ENCODE peak calls at places on chromosomes 7 and 10, in eight cellular contexts. M is small intestine; Z is right cardiac atrium; L is GM12865; Q is cardiac muscle cell; H is CD4-positive, CD25-positive, alpha-beta regulatory T cell; I is testis; B is bronchial epithelial cell. C is an unnamed sample.

GRCh38 chr7:108099650-108100049 is 30.5 kb downstream of the LAMB4 start:
- DNase-seq in M (no peak), Z (no peak), L (no peak), Q (no peak), H (no peak), I (no peak), B (no peak), C (no peak)

GRCh38 chr7:70241776-70242175 is 643.5 kb downstream of the AUTS2 start:
- DNase-seq in M (no peak), Z (no peak), L (no peak), Q (no peak), H (no peak), I (no peak), B (no peak), C (no peak)

GRCh38 chr7:90180011-90180585 is 25.8 kb downstream of the STEAP1 start:
- DNase-seq in M (no peak), Z (no peak), L (peak), Q (peak), H (no peak), I (no peak), B (peak), C (no peak)

GRCh38 chr10:44437837-44438752 is 53.2 kb upstream of the CXCL12 start:
- DNase-seq in M (no peak), Z (no peak), L (no peak), Q (no peak), H (no peak), I (peak), B (no peak), C (no peak)

GRCh38 chr10:132036153-132036886 is 29.4 kb upstream of the JAKMIP3 start:
- DNase-seq in M (no peak), Z (peak), L (no peak), Q (peak), H (no peak), I (peak), B (no peak), C (no peak)

GRCh38 chr7:141695803-141696289 is 6.1 kb downstream of the DENND11 start:
- DNase-seq in M (peak), Z (no peak), L (no peak), Q (no peak), H (no peak), I (no peak), B (peak), C (no peak)

GRCh38 chr7:28705350-28705749 is 252.8 kb downstream of the TRIL start:
- DNase-seq in M (no peak), Z (no peak), L (peak), Q (no peak), H (no peak), I (no peak), B (no peak), C (no peak)

GRCh38 chr10:111446966-111447365 is 370.1 kb downstream of the ADRA2A start:
- DNase-seq in M (no peak), Z (no peak), L (no peak), Q (no peak), H (no peak), I (no peak), B (no peak), C (no peak)

GRCh38 chr7:51366930-51367613 is 50.5 kb upstream of the COBL start:
- DNase-seq in M (peak), Z (no peak), L (peak), Q (peak), H (no peak), I (peak), B (peak), C (no peak)

GRCh38 chr7:45625714-45626440 is 51.7 kb downstream of the ADCY1 start:
- DNase-seq in M (no peak), Z (no peak), L (no peak), Q (no peak), H (no peak), I (no peak), B (no peak), C (no peak)

GRCh38 chr10:117553815-117554172 is 11.2 kb downstream of the EMX2 start:
- DNase-seq in M (no peak), Z (no peak), L (no peak), Q (no peak), H (no peak), I (no peak), B (no peak), C (no peak)

GRCh38 chr10:69413221-69413865 is 3.4 kb downstream of the TACR2 start:
- DNase-seq in M (no peak), Z (peak), L (peak), Q (peak), H (no peak), I (peak), B (peak), C (no peak)

GRCh38 chr10:58989486-58990039 is 186.9 kb upstream of the PHYHIPL start:
- DNase-seq in M (no peak), Z (no peak), L (no peak), Q (no peak), H (no peak), I (no peak), B (no peak), C (no peak)

GRCh38 chr10:129971381-129972144 is 7.5 kb upstream of the EBF3 start:
- DNase-seq in M (peak), Z (peak), L (peak), Q (peak), H (no peak), I (no peak), B (no peak), C (no peak)
- H3K4me3 ChIP-seq in M (peak), Z (peak), L (no peak), Q (peak), H (no peak), I (peak), B (no peak), C (no peak)

DNA sequence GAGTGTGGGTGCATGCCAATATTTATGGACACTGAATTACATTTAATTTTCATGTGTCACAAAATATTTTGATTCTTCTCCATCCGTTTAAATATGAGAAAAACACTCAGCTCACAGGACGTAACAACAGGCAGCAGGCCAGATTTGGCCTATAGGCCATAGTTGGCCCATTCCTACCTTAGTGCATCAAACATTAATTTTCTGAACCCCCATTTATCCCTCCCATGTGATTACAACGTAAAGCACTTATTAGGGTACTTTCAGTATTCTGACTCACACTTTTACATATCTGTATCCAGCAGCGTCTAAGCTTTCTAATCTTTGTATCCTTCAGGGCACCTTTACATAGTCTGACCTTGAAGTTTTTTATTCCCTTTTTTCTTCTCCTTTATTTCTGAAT is 4.0 kb downstream of the IDI1 start:
- DNase-seq in M (no peak), Z (no peak), L (no peak), Q (no peak), H (no peak), I (no peak), B (no peak), C (no peak)
- H3K4me3 ChIP-seq in M (no peak), Z (no peak), L (peak), Q (no peak), H (peak), I (no peak), B (no peak), C (no peak)

GRCh38 chr7:638256-639011 is 88.1 kb upstream of the DNAAF5 start:
- DNase-seq in M (no peak), Z (no peak), L (no peak), Q (no peak), H (no peak), I (no peak), B (no peak), C (no peak)

GRCh38 chr7:633381-634018 is 93.0 kb upstream of the DNAAF5 start:
- DNase-seq in M (no peak), Z (no peak), L (no peak), Q (no peak), H (no peak), I (no peak), B (no peak), C (no peak)

GRCh38 chr7:637826-638225 is 88.7 kb upstream of the DNAAF5 start:
- DNase-seq in M (no peak), Z (no peak), L (no peak), Q (no peak), H (no peak), I (no peak), B (no peak), C (no peak)

GRCh38 chr7:635227-635626 is 91.3 kb upstream of the DNAAF5 start:
- DNase-seq in M (no peak), Z (no peak), L (no peak), Q (no peak), H (no peak), I (no peak), B (no peak), C (no peak)

GRCh38 chr7:636396-636795 is 90.1 kb upstream of the DNAAF5 start:
- DNase-seq in M (no peak), Z (no peak), L (no peak), Q (peak), H (peak), I (peak), B (no peak), C (no peak)
- H3K4me3 ChIP-seq in M (no peak), Z (no peak), L (no peak), Q (no peak), H (no peak), I (peak), B (no peak), C (no peak)

DNA sequence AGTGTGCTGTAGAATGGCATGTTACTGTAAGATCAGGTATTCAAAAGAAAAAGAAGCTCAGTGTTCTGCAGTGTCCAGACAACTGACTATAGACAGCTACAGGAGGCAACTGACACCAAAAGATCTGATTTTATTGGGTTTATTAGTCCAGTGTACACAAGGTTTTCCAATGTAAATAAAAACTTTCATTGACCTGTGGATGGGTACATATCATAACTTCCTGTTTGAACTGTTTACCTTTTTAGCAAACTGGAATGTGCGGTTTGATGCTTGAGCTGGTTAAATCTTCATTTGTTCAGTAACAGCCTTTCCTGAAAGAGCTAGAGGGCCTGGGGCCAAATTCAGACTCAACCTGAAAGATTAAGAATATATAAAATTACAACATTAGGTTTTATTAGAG is 172.6 kb upstream of the SP8 start:
- DNase-seq in M (no peak), Z (no peak), L (no peak), Q (no peak), H (no peak), I (no peak), B (peak), C (no peak)
- H3K4me3 ChIP-seq in M (no peak), Z (no peak), L (no peak), Q (no peak), H (no peak), I (no peak), B (no peak), C (no peak)

GRCh38 chr10:99975106-99975829 is 34.5 kb downstream of the DNMBP start:
- DNase-seq in M (no peak), Z (no peak), L (peak), Q (no peak), H (no peak), I (no peak), B (no peak), C (no peak)
- H3K4me3 ChIP-seq in M (no peak), Z (no peak), L (no peak), Q (no peak), H (no peak), I (no peak), B (no peak), C (no peak)

GRCh38 chr7:76354516-76354915 is 4.3 kb downstream of the YWHAG start:
- DNase-seq in M (no peak), Z (no peak), L (no peak), Q (peak), H (no peak), I (peak), B (no peak), C (no peak)
- H3K4me3 ChIP-seq in M (no peak), Z (no peak), L (no peak), Q (no peak), H (no peak), I (no peak), B (no peak), C (no peak)

GRCh38 chr7:1737956-1738355 is 67.9 kb downstream of the ELFN1 start:
- DNase-seq in M (no peak), Z (no peak), L (no peak), Q (no peak), H (no peak), I (no peak), B (no peak), C (no peak)
- H3K4me3 ChIP-seq in M (no peak), Z (no peak), L (no peak), Q (no peak), H (no peak), I (no peak), B (no peak), C (no peak)

GRCh38 chr7:27201231-27202017 is 1.5 kb upstream of the HOXA13 start:
- DNase-seq in M (no peak), Z (no peak), L (no peak), Q (no peak), H (no peak), I (no peak), B (no peak), C (no peak)
- H3K4me3 ChIP-seq in M (peak), Z (no peak), L (no peak), Q (no peak), H (no peak), I (no peak), B (no peak), C (no peak)

GRCh38 chr7:105878746-105879605 is 2.6 kb upstream of the ATXN7L1 start:
- DNase-seq in M (peak), Z (no peak), L (no peak), Q (no peak), H (no peak), I (no peak), B (no peak), C (no peak)
- H3K4me3 ChIP-seq in M (peak), Z (no peak), L (no peak), Q (no peak), H (peak), I (no peak), B (no peak), C (no peak)

DNA sequence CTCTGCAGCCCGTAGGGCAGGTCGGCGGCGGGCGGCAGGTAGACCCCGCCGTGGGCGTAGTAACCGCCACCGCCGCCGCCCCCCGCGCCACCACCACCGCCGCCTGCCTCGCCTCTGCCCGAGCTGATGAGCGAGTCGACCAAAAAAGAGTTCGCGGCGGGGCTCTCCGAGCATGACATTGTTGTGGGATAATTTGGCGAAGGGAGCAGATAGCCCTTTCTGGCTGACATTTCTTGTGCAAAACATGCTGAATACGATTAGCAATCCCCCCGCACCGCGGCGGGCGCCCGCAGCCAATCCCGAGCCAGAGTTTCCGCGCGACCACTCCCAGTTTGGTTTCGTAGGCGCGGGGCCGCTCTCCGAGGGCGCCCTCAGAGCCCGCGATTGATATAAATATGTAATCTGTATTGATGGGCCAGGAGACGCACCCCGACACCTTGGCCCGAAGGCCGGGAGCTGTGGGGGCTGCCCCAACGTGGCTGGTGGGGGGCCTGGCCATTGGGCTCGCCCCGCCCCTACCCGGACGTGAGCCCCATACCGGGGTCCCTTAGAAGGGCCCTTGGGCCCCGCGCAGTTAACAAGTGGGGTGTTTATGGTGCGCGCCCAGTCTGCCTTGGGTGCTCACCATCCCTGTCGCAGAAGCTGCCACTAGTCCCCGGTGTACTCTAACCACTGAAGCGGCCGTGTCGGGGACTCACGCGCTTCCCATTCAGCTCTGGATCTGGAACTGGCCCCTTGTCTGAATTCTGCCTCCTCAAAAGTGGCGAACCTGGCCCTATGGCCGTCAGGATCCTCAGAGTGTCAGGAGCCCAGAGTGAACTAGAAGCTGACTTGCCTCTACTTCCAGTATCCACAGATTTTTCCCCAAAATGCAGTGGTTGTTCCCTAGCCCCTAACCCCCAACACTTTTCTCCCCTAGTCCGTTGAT is at the start of gene HOXA10:
- DNase-seq in M (no peak), Z (no peak), L (no peak), Q (no peak), H (no peak), I (no peak), B (no peak), C (no peak)
- H3K4me3 ChIP-seq in M (peak), Z (peak), L (peak), Q (peak), H (no peak), I (peak), B (no peak), C (peak)